ENCODE peak calls at places on chromosomes 7 and 10, in four cellular contexts. W is caudate nucleus, J is activated T-cell treated with anti-CD3 and anti-CD28 coated beads for 1 hour, B is GM04503. D is an unnamed sample.

GRCh38 chr7:340200-340937 is 50.4 kb downstream of the FOXL3 start:
- DNase-seq in B (no peak), J (no peak), W (no peak), D (no peak)

GRCh38 chr10:61404771-61405170 is 48.4 kb downstream of the TMEM26 start:
- DNase-seq in W (no peak), J (no peak), B (peak; percentile 40), D (no peak)

GRCh38 chr7:87058739-87059524 is 522 bp downstream of the ELAPOR2 start:
- DNase-seq in J (peak; percentile 1), W (peak; percentile 37), B (no peak), D (no peak)

GRCh38 chr10:53453196-53453595 is 680.6 kb upstream of the MBL2 start:
- DNase-seq in W (no peak), B (no peak), J (no peak), D (no peak)

GRCh38 chr7:152848026-152848425 is 88.5 kb downstream of the ACTR3B start:
- DNase-seq in B (no peak), J (no peak), W (no peak), D (no peak)

GRCh38 chr7:73879977-73880681 is 19.2 kb downstream of the TMEM270 start:
- DNase-seq in J (no peak), B (peak; percentile 81), W (no peak), D (no peak)

GRCh38 chr10:33064706-33065105 is 106.7 kb upstream of the ITGB1 start:
- DNase-seq in J (no peak), W (no peak), B (peak; percentile 11), D (no peak)

GRCh38 chr7:83465643-83466042 is 183.3 kb downstream of the SEMA3E start:
- DNase-seq in B (no peak), J (no peak), W (no peak), D (no peak)

GRCh38 chr7:118068-118802 is 74.1 kb upstream of the FAM20C start:
- DNase-seq in W (no peak), J (no peak), B (no peak), D (no peak)

GRCh38 chr7:138875794-138876193 is 77.8 kb upstream of the ATP6V0A4 start:
- DNase-seq in J (peak; percentile 36), B (peak; percentile 47), W (no peak), D (no peak)

GRCh38 chr7:133742709-133743538 is 384.2 kb upstream of the LRGUK start:
- DNase-seq in J (no peak), B (no peak), W (no peak), D (no peak)

GRCh38 chr7:111752022-111752582 is 189.8 kb upstream of the IMMP2L start:
- DNase-seq in W (no peak), B (no peak), J (peak; percentile 32), D (no peak)

GRCh38 chr7:35630573-35630972 is 64.4 kb downstream of the HERPUD2 start:
- DNase-seq in J (no peak), W (no peak), B (peak; percentile 21), D (no peak)

GRCh38 chr7:7169296-7169695 is 13.0 kb upstream of the C1GALT1 start:
- DNase-seq in W (no peak), B (no peak), J (no peak), D (no peak)

GRCh38 chr10:96415150-96415895 is 56.5 kb upstream of the OPALIN start:
- DNase-seq in J (no peak), B (no peak), W (no peak), D (no peak)

GRCh38 chr7:75946207-75946855 is 31.4 kb downstream of the POR start:
- DNase-seq in J (no peak), B (no peak), W (no peak), D (no peak)

GRCh38 chr7:16492513-16493062 is 27.1 kb upstream of the SOSTDC1 start:
- DNase-seq in B (no peak), W (no peak), J (no peak), D (no peak)

GRCh38 chr10:43906470-43906869 is 257.8 kb upstream of the ZNF32 start:
- DNase-seq in W (no peak), J (no peak), B (no peak), D (no peak)

GRCh38 chr7:2452074-2452507 is 24.1 kb downstream of the GRIFIN start:
- DNase-seq in B (no peak), W (no peak), J (no peak), D (no peak)

GRCh38 chr10:74967850-74968620 is 141.6 kb downstream of the KAT6B start:
- DNase-seq in B (no peak), W (no peak), J (no peak), D (no peak)

GRCh38 chr10:122102867-122103525 is 114.0 kb downstream of the TACC2 start:
- DNase-seq in B (no peak), J (no peak), W (no peak), D (no peak)

GRCh38 chr10:128050937-128051336 is 75.3 kb downstream of the MKI67 start:
- DNase-seq in J (no peak), B (no peak), W (no peak), D (no peak)

GRCh38 chr7:134186022-134186421 is 58.9 kb downstream of the LRGUK start:
- DNase-seq in J (no peak), W (no peak), B (peak; percentile 22), D (no peak)

GRCh38 chr10:125672884-125673283 is 10.1 kb downstream of the TEX36 start:
- DNase-seq in B (no peak), W (no peak), J (no peak), D (no peak)

GRCh38 chr7:13839063-13839462 is 150.4 kb downstream of the ETV1 start:
- DNase-seq in W (no peak), J (no peak), B (no peak), D (no peak)

GRCh38 chr10:132893090-132893489 is 49.3 kb downstream of the CFAP46 start:
- DNase-seq in B (no peak), W (no peak), J (no peak), D (peak; percentile 51)